ENCODE peak calls at places on chromosome 20, in seven cellular contexts. U is H7, K is neuronal stem cell, C is thoracic aorta, L is GM12864, B is GM23248, M is cardiac muscle cell. G is an unnamed sample.
A peak's percentile ranks its signal among the peaks of the same experiment; 100 is the strongest.

GRCh38 chr20:33611106-33611505 is 51.0 kb upstream of the C20orf144 start:
- DNase-seq in U (no peak), K (no peak), C (no peak), L (no peak), B (no peak), M (peak; percentile 2), G (no peak)

GRCh38 chr20:32966382-32966781 is 37.9 kb downstream of the SUN5 start:
- DNase-seq in U (peak; percentile 10), K (no peak), C (no peak), L (no peak), B (no peak), M (no peak), G (no peak)

GRCh38 chr20:1353956-1354355 is 25.0 kb upstream of the SDCBP2 start:
- DNase-seq in U (no peak), K (no peak), C (no peak), L (no peak), B (no peak), M (no peak), G (no peak)

GRCh38 chr20:2874456-2874855 is 1.2 kb downstream of the PTPRA start:
- DNase-seq in U (no peak), K (no peak), C (no peak), L (no peak), B (peak; percentile 51), M (no peak), G (no peak)

GRCh38 chr20:57621426-57622200 is 1.4 kb upstream of the ZBP1 start:
- DNase-seq in U (peak; percentile 31), K (no peak), C (no peak), L (no peak), B (peak; percentile 18), M (no peak), G (no peak)

GRCh38 chr20:41524980-41525613 is 93.1 kb downstream of the CHD6 start:
- DNase-seq in U (no peak), K (no peak), C (peak; percentile 29), L (no peak), B (peak; percentile 75), M (peak; percentile 67), G (no peak)

GRCh38 chr20:57315083-57315963 is 14.3 kb upstream of the SPO11 start:
- DNase-seq in U (no peak), K (no peak), C (no peak), L (no peak), B (no peak), M (no peak), G (no peak)

GRCh38 chr20:48861444-48861843 is 33.6 kb upstream of the PREX1 start:
- DNase-seq in U (no peak), K (no peak), C (no peak), L (no peak), B (no peak), M (no peak), G (no peak)

GRCh38 chr20:21615617-21616080 is 89.8 kb upstream of the PAX1 start:
- DNase-seq in U (peak; percentile 81), K (peak; percentile 59), C (no peak), L (no peak), B (peak; percentile 72), M (peak; percentile 75), G (peak; percentile 36)

G was measured in NT2/D1.